ENCODE peak calls at places on chromosomes 7 and 10, in four cellular contexts. One of them, this sample, is unnamed.

GRCh38 chr7:89966100-89966499 is 188.2 kb upstream of the STEAP1 start:
- DNase-seq in right atrium auricular region: no peak
- DNase-seq in WERI-Rb-1: no peak
- DNase-seq in cardiac muscle cell: no peak
- DNase-seq in this sample: no peak

GRCh38 chr7:45990276-45990675 is 69.2 kb upstream of the IGFBP3 start:
- DNase-seq in right atrium auricular region: no peak
- DNase-seq in WERI-Rb-1: no peak
- DNase-seq in cardiac muscle cell: no peak
- DNase-seq in this sample: no peak

GRCh38 chr10:29328988-29329387 is 40.1 kb downstream of the LYZL1 start:
- DNase-seq in right atrium auricular region: peak; percentile 66
- DNase-seq in WERI-Rb-1: no peak
- DNase-seq in cardiac muscle cell: peak; percentile 65
- DNase-seq in this sample: no peak

GRCh38 chr7:27689045-27689877 is 26.6 kb upstream of the HIBADH start:
- DNase-seq in right atrium auricular region: no peak
- DNase-seq in WERI-Rb-1: peak; percentile 46
- DNase-seq in cardiac muscle cell: peak; percentile 68
- DNase-seq in this sample: peak; percentile 16

GRCh38 chr7:41065663-41066062 is 637.2 kb downstream of the INHBA start:
- DNase-seq in right atrium auricular region: no peak
- DNase-seq in WERI-Rb-1: no peak
- DNase-seq in cardiac muscle cell: no peak
- DNase-seq in this sample: no peak

GRCh38 chr10:110471566-110472139 is 26.1 kb upstream of the DUSP5 start:
- DNase-seq in right atrium auricular region: no peak
- DNase-seq in WERI-Rb-1: no peak
- DNase-seq in cardiac muscle cell: peak; percentile 57
- DNase-seq in this sample: no peak

GRCh38 chr10:125123363-125124113 is 36.8 kb downstream of the CTBP2 start:
- DNase-seq in right atrium auricular region: peak; percentile 87
- DNase-seq in WERI-Rb-1: no peak
- DNase-seq in cardiac muscle cell: peak; percentile 83
- DNase-seq in this sample: no peak

GRCh38 chr10:37865957-37866671 is 8.7 kb upstream of the ZNF248 start:
- DNase-seq in right atrium auricular region: no peak
- DNase-seq in WERI-Rb-1: no peak
- DNase-seq in cardiac muscle cell: no peak
- DNase-seq in this sample: no peak

GRCh38 chr10:9056521-9056920 is 1002.0 kb downstream of the GATA3 start:
- DNase-seq in right atrium auricular region: no peak
- DNase-seq in WERI-Rb-1: no peak
- DNase-seq in cardiac muscle cell: no peak
- DNase-seq in this sample: no peak

GRCh38 chr7:24290004-24290641 is 6.1 kb downstream of the NPY start:
- DNase-seq in right atrium auricular region: no peak
- DNase-seq in WERI-Rb-1: peak; percentile 29
- DNase-seq in cardiac muscle cell: peak; percentile 10
- DNase-seq in this sample: peak; percentile 24

GRCh38 chr7:27277628-27278027 is 35.0 kb downstream of the EVX1 start:
- DNase-seq in right atrium auricular region: no peak
- DNase-seq in WERI-Rb-1: no peak
- DNase-seq in cardiac muscle cell: peak; percentile 11
- DNase-seq in this sample: no peak

GRCh38 chr10:114603943-114604342 is 54.1 kb downstream of the ABLIM1 start:
- DNase-seq in right atrium auricular region: no peak
- DNase-seq in WERI-Rb-1: no peak
- DNase-seq in cardiac muscle cell: peak; percentile 58
- DNase-seq in this sample: no peak

GRCh38 chr10:77392236-77392721 is 245.3 kb downstream of the KCNMA1 start:
- DNase-seq in right atrium auricular region: no peak
- DNase-seq in WERI-Rb-1: no peak
- DNase-seq in cardiac muscle cell: peak; percentile 61
- DNase-seq in this sample: no peak
- TF ChIP-seq CTCF in right atrium auricular region: no peak
- TF ChIP-seq CTCF in WERI-Rb-1: no peak
- TF ChIP-seq CTCF in cardiac muscle cell: no peak
- TF ChIP-seq CTCF in this sample: no peak

GRCh38 chr10:130691787-130692186 is 555.6 kb downstream of the GLRX3 start:
- DNase-seq in right atrium auricular region: no peak
- DNase-seq in WERI-Rb-1: no peak
- DNase-seq in cardiac muscle cell: no peak
- DNase-seq in this sample: no peak

GRCh38 chr10:130687566-130687965 is 551.4 kb downstream of the GLRX3 start:
- DNase-seq in right atrium auricular region: no peak
- DNase-seq in WERI-Rb-1: no peak
- DNase-seq in cardiac muscle cell: no peak
- DNase-seq in this sample: no peak

GRCh38 chr10:130689743-130690626 is 553.8 kb downstream of the GLRX3 start:
- DNase-seq in right atrium auricular region: no peak
- DNase-seq in WERI-Rb-1: no peak
- DNase-seq in cardiac muscle cell: no peak
- DNase-seq in this sample: no peak

GRCh38 chr10:130686680-130687300 is 550.6 kb downstream of the GLRX3 start:
- DNase-seq in right atrium auricular region: no peak
- DNase-seq in WERI-Rb-1: peak; percentile 69
- DNase-seq in cardiac muscle cell: no peak
- DNase-seq in this sample: no peak
- TF ChIP-seq CTCF in right atrium auricular region: peak; percentile 39
- TF ChIP-seq CTCF in WERI-Rb-1: peak; percentile 80
- TF ChIP-seq CTCF in cardiac muscle cell: no peak
- TF ChIP-seq CTCF in this sample: no peak

DNA sequence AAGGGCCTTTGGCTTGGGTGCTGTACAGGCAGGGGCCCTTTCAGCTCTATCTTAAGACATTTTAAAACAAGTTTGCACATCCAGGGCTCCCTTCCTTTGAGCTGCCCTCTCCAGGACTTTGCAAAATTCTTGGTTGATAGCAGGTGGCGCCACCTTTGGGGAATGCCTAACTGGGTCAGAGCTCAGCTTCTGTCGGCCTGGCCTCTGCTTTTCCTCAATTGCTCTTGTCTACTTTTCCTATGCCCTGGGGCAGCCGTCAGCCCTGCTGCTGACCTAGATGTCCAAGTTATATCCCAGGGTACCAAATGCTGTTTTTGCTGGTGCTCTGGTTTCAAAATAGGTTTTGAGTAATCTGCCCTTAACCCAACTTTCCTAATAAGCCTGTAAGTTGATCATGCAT is 65.8 kb downstream of the APBB1IP start:
- DNase-seq in right atrium auricular region: no peak
- DNase-seq in WERI-Rb-1: peak; percentile 17
- DNase-seq in cardiac muscle cell: no peak
- DNase-seq in this sample: peak; percentile 14
- TF ChIP-seq CTCF in right atrium auricular region: no peak
- TF ChIP-seq CTCF in WERI-Rb-1: peak; percentile 55
- TF ChIP-seq CTCF in cardiac muscle cell: no peak
- TF ChIP-seq CTCF in this sample: no peak

GRCh38 chr7:112970771-112971170 is 115.9 kb downstream of the GPR85 start:
- DNase-seq in right atrium auricular region: no peak
- DNase-seq in WERI-Rb-1: no peak
- DNase-seq in cardiac muscle cell: no peak
- DNase-seq in this sample: no peak
- TF ChIP-seq CTCF in right atrium auricular region: no peak
- TF ChIP-seq CTCF in WERI-Rb-1: no peak
- TF ChIP-seq CTCF in cardiac muscle cell: no peak
- TF ChIP-seq CTCF in this sample: no peak